ENCODE peak calls at places on chromosomes 3 and 15, in six cellular contexts. S is GF-D8; T is WTC11; K is HuH-7.5; L is activated gamma-delta T cell treated with anti-CD3 and anti-CD28 coated beads, Interleukin-2, amount 50 U/mL, for 16 hours; N is fibroblast of villous mesenchyme. A is an unnamed sample.

GRCh38 chr3:10926831-10927521 is 65.6 kb upstream of the SLC6A1 start:
- DNase-seq in S (no peak), T (no peak), K (no peak), L (no peak), N (no peak), A (no peak)

GRCh38 chr3:112489674-112490479 is 9.4 kb downstream of the BTLA start:
- DNase-seq in S (no peak), T (no peak), K (no peak), L (no peak), N (no peak), A (no peak)

GRCh38 chr15:60479711-60480110 is 769 bp upstream of the ICE2 start:
- DNase-seq in S (no peak), T (no peak), K (no peak), L (no peak), N (no peak), A (no peak)

GRCh38 chr3:134315286-134316106 is 58.8 kb downstream of the AMOTL2 start:
- DNase-seq in S (no peak), T (peak; percentile 40), K (no peak), L (no peak), N (peak; percentile 71), A (no peak)

GRCh38 chr3:38396239-38396638 is 49.7 kb downstream of the XYLB start:
- DNase-seq in S (no peak), T (no peak), K (no peak), L (no peak), N (no peak), A (no peak)

GRCh38 chr3:78951546-78951945 is 816.3 kb downstream of the ROBO1 start:
- DNase-seq in S (no peak), T (no peak), K (no peak), L (no peak), N (peak; percentile 69), A (no peak)

GRCh38 chr3:5466752-5467151 is 279.2 kb downstream of the EDEM1 start:
- DNase-seq in S (no peak), T (no peak), K (no peak), L (no peak), N (no peak), A (no peak)

GRCh38 chr3:109900774-109901173 is 563.4 kb upstream of the DPPA4 start:
- DNase-seq in S (no peak), T (no peak), K (no peak), L (no peak), N (no peak), A (no peak)

GRCh38 chr15:100205549-100206295 is 136.1 kb downstream of the ADAMTS17 start:
- DNase-seq in S (no peak), T (no peak), K (no peak), L (no peak), N (no peak), A (no peak)

GRCh38 chr3:38843898-38844297 is 27.9 kb upstream of the SCN10A start:
- DNase-seq in S (no peak), T (no peak), K (no peak), L (no peak), N (peak; percentile 71), A (peak; percentile 46)

GRCh38 chr15:96737408-96737807 is 406.9 kb downstream of the NR2F2 start:
- DNase-seq in S (no peak), T (no peak), K (no peak), L (no peak), N (no peak), A (no peak)

GRCh38 chr3:49805884-49806701 is 3.0 kb downstream of the INKA1 start:
- DNase-seq in S (peak; percentile 84), T (peak; percentile 42), K (no peak), L (no peak), N (peak; percentile 61), A (peak; percentile 95)

GRCh38 chr3:117790256-117790987 is 1080.8 kb downstream of the TUSC7 start:
- DNase-seq in S (no peak), T (no peak), K (no peak), L (no peak), N (no peak), A (no peak)